ENCODE peak calls at places on chromosome 14, in nine cellular contexts. G is NT2/D1; T is CD8-positive, alpha-beta memory T cell; P is small intestine; E is endothelial cell of umbilical vein; Y is A549; X is Panc1; K is tibial nerve; H is HCT116. V is an unnamed sample.

GRCh38 chr14:20387577-20387976 is 25.7 kb downstream of the TEP1 start:
- DNase-seq in P (no peak), E (no peak), K (no peak), G (no peak), Y (no peak), T (no peak), H (no peak), X (no peak), V (no peak)

GRCh38 chr14:38948171-38948570 is 154.9 kb downstream of the SEC23A start:
- DNase-seq in T (no peak), E (no peak), X (no peak), P (no peak), Y (no peak), K (no peak), G (no peak), H (no peak), V (peak)

GRCh38 chr14:29663281-29663801 is 264.3 kb downstream of the PRKD1 start:
- DNase-seq in P (no peak), G (peak), H (no peak), X (no peak), Y (no peak), E (no peak), K (no peak), T (no peak), V (no peak)

GRCh38 chr14:38994721-38995120 is 108.3 kb downstream of the SEC23A start:
- DNase-seq in E (peak), T (no peak), P (no peak), K (no peak), G (no peak), H (no peak), Y (no peak), X (no peak), V (no peak)

GRCh38 chr14:67232066-67232465 is 9.2 kb upstream of the PALS1 start:
- DNase-seq in Y (no peak), T (no peak), P (no peak), E (no peak), H (no peak), K (no peak), X (no peak), G (no peak), V (no peak)

GRCh38 chr14:68444449-68445168 is 348.3 kb downstream of the ZFP36L1 start:
- DNase-seq in K (no peak), H (no peak), T (no peak), P (peak), Y (no peak), E (peak), G (no peak), X (no peak), V (peak)

GRCh38 chr14:104149617-104150141 is 11.3 kb downstream of the KIF26A start:
- DNase-seq in H (no peak), K (no peak), Y (peak), G (no peak), T (no peak), P (no peak), X (no peak), E (peak), V (peak)

GRCh38 chr14:96136361-96136760 is 68.3 kb upstream of the BDKRB2 start:
- DNase-seq in G (no peak), P (no peak), E (peak), T (no peak), Y (peak), H (no peak), K (no peak), X (no peak), V (peak)

GRCh38 chr14:38098074-38098846 is 109.4 kb upstream of the SSTR1 start:
- DNase-seq in P (no peak), Y (no peak), H (no peak), X (no peak), E (no peak), K (no peak), G (no peak), T (no peak), V (peak)

GRCh38 chr14:99055816-99056215 is 216.2 kb downstream of the BCL11B start:
- DNase-seq in K (no peak), X (no peak), Y (no peak), T (peak), E (no peak), H (no peak), P (peak), G (no peak), V (no peak)

GRCh38 chr14:99272669-99273024 is 650 bp upstream of the BCL11B start:
- DNase-seq in G (no peak), X (no peak), K (no peak), Y (no peak), P (no peak), H (no peak), E (no peak), T (no peak), V (no peak)

GRCh38 chr14:78316058-78316457 is 145.9 kb downstream of the NRXN3 start:
- DNase-seq in G (no peak), H (no peak), T (no peak), K (no peak), E (no peak), Y (no peak), P (no peak), X (no peak), V (no peak)

GRCh38 chr14:57487771-57488170 is 5.9 kb downstream of the CCDC198 start:
- DNase-seq in H (no peak), E (no peak), K (no peak), Y (no peak), X (no peak), G (no peak), P (no peak), T (no peak), V (no peak)

GRCh38 chr14:104370256-104370870 is 209.2 kb upstream of the C14orf180 start:
- DNase-seq in X (no peak), T (no peak), H (peak), P (peak), G (peak), K (no peak), Y (peak), E (peak), V (no peak)

GRCh38 chr14:67491285-67491684 is 2.8 kb upstream of the TMEM229B start:
- DNase-seq in P (no peak), G (no peak), H (no peak), K (no peak), T (no peak), E (no peak), Y (no peak), X (no peak), V (no peak)

GRCh38 chr14:31964979-31965734 is 111.9 kb upstream of the ARHGAP5 start:
- DNase-seq in X (no peak), Y (no peak), H (no peak), T (no peak), E (no peak), P (no peak), G (no peak), K (no peak), V (no peak)

GRCh38 chr14:100827751-100828447 is 2.0 kb downstream of the MEG3 start:
- DNase-seq in K (no peak), P (no peak), H (no peak), X (no peak), E (peak), T (no peak), Y (no peak), G (no peak), V (peak)

GRCh38 chr14:42855159-42855558 is 1248.5 kb downstream of the LRFN5 start:
- DNase-seq in G (no peak), E (no peak), Y (no peak), T (no peak), X (no peak), H (no peak), P (no peak), K (no peak), V (no peak)

GRCh38 chr14:98244162-98244948 is 1027.6 kb downstream of the BCL11B start:
- DNase-seq in X (no peak), T (no peak), Y (no peak), K (no peak), G (no peak), E (no peak), H (no peak), P (no peak), V (no peak)

GRCh38 chr14:96198430-96199133 is 6.1 kb upstream of the BDKRB2 start:
- DNase-seq in P (no peak), K (no peak), H (no peak), X (no peak), Y (no peak), E (peak), T (no peak), G (no peak), V (no peak)

GRCh38 chr14:88005050-88005481 is at the start of gene GPR65:
- DNase-seq in Y (no peak), E (no peak), T (peak), X (no peak), K (no peak), H (no peak), G (no peak), P (peak), V (no peak)

GRCh38 chr14:58430156-58430555 is 2.6 kb downstream of the KIAA0586 start:
- DNase-seq in K (no peak), P (no peak), E (peak), G (no peak), T (no peak), X (no peak), Y (no peak), H (no peak), V (no peak)

DNA sequence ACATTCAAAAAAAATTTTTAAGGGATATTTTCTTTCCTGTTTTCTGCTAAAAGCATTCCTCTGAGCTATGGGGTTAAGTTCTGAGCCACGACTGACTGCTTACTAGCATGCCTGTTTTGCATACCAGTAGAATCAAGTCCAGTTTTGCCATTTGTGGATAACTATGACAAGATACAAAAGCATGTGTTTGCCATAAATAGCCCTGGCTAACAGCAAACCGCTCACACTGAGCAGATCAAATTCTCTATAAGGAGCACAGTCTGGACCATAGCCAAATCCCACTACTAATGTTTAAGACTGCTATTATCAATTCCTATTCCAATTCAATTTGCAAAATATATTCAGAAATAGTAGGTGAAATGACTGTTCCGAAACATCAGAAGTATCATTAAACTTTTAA is 3.2 kb downstream of the CFL2 start:
- DNase-seq in E (peak), T (no peak), Y (peak), H (no peak), K (no peak), X (no peak), P (no peak), G (no peak), V (peak)
- H3K4me3 ChIP-seq in E (no peak), T (no peak), Y (peak), H (no peak), K (no peak), X (no peak), P (no peak), G (no peak), V (no peak)

GRCh38 chr14:23538049-23538718 is 13.4 kb downstream of the ZFHX2 start:
- DNase-seq in P (no peak), T (no peak), H (no peak), G (no peak), K (no peak), Y (no peak), E (no peak), X (no peak), V (no peak)
- H3K4me3 ChIP-seq in P (no peak), T (no peak), H (no peak), G (peak), K (no peak), Y (no peak), E (no peak), X (no peak), V (no peak)

GRCh38 chr14:26594756-26595545 is 2.9 kb downstream of the NOVA1 start:
- DNase-seq in Y (no peak), K (no peak), G (no peak), P (no peak), T (no peak), E (no peak), H (no peak), X (no peak), V (no peak)
- H3K4me3 ChIP-seq in Y (no peak), K (no peak), G (no peak), P (no peak), T (no peak), E (no peak), H (no peak), X (no peak), V (no peak)

GRCh38 chr14:21526672-21527319 is 650 bp upstream of the SALL2 start:
- DNase-seq in H (no peak), Y (no peak), G (peak), T (no peak), X (no peak), K (no peak), P (no peak), E (no peak), V (no peak)

GRCh38 chr14:21525571-21525970 is 575 bp downstream of the SALL2 start:
- DNase-seq in T (no peak), G (no peak), Y (no peak), P (no peak), E (no peak), X (no peak), K (no peak), H (no peak), V (no peak)

GRCh38 chr14:21523203-21523602 is 2.9 kb downstream of the SALL2 start:
- DNase-seq in X (no peak), G (no peak), H (no peak), K (no peak), T (no peak), P (no peak), Y (no peak), E (no peak), V (no peak)

GRCh38 chr14:21525995-21526671 is at the start of gene SALL2:
- DNase-seq in Y (peak), E (peak), G (peak), X (no peak), T (peak), K (peak), P (peak), H (no peak), V (peak)

DNA sequence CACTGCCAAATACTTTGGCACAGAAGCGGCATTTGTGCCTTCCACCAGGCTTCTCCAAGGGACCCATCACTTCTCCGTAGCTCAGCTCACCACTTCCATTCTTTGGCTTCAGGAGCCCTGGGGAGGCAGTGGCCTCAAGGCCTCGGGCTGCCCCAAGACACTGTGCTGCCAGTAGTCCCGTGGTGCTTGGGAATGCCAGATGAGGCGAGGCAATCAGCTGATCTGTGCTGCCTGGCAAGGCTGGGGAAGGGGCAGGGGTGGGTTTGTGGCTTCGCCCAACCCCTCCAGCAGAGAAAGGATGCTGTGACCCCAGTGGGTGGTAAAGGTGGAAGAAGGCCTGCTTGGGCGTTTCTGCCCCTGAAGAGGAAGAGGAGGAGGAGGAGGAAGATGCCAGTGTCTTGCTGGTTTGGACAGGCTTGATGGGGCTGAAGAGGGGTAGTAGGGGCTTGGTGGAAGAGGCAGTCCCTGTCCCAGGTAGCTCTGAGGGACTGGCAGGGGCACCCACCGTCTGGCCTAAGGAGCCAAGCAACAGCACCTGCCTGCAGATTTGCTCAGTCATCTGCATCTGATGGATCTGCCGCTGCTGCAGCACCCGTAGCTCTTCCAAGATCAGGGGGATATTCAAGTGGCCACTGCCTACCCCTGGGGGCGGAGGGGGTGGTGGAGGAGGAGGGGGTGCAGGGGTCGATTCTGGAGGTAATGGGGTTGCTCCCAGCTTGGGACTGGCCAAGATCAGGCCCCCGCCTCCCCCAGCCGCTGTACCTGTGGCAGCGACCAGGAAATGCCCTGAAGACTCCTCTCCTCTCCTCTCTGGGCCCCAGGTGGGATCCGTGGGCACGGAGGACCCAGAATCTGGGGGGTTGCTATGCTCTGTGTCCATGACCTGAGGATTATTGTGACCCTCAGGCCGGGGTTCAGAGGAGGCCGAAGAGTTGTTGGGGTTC is 1.3 kb downstream of the SALL2 start:
- DNase-seq in X (no peak), E (no peak), P (no peak), Y (no peak), G (no peak), H (no peak), T (no peak), K (no peak), V (no peak)
- H3K4me3 ChIP-seq in X (peak), E (no peak), P (no peak), Y (peak), G (peak), H (no peak), T (no peak), K (no peak), V (peak)

GRCh38 chr14:36659010-36659821 is 2.4 kb upstream of the PAX9 start:
- DNase-seq in T (no peak), P (no peak), K (no peak), Y (no peak), H (no peak), G (no peak), X (no peak), E (no peak), V (no peak)
- H3K4me3 ChIP-seq in T (no peak), P (no peak), K (no peak), Y (no peak), H (no peak), G (no peak), X (no peak), E (no peak), V (no peak)

GRCh38 chr14:75335588-75335987 is 57.0 kb downstream of the FOS start:
- DNase-seq in Y (no peak), G (no peak), X (no peak), T (no peak), P (no peak), H (no peak), K (no peak), E (no peak), V (no peak)

GRCh38 chr14:75339059-75339458 is 60.4 kb downstream of the FOS start:
- DNase-seq in K (no peak), Y (no peak), X (no peak), G (no peak), P (no peak), E (no peak), H (no peak), T (no peak), V (no peak)

GRCh38 chr14:75333523-75334190 is 55.0 kb downstream of the FOS start:
- DNase-seq in P (no peak), E (no peak), H (no peak), Y (no peak), G (no peak), X (no peak), T (no peak), K (no peak), V (no peak)

GRCh38 chr14:75328575-75328974 is 49.9 kb downstream of the FOS start:
- DNase-seq in X (no peak), K (no peak), H (no peak), T (no peak), E (no peak), P (no peak), G (no peak), Y (no peak), V (no peak)

GRCh38 chr14:75334191-75335051 is 55.8 kb downstream of the FOS start:
- DNase-seq in G (no peak), X (no peak), K (no peak), Y (no peak), E (no peak), P (peak), H (no peak), T (peak), V (no peak)
- H3K4me3 ChIP-seq in G (no peak), X (no peak), K (no peak), Y (no peak), E (no peak), P (no peak), H (no peak), T (peak), V (no peak)

GRCh38 chr14:64549805-64550538 is at the start of gene PPP1R36:
- DNase-seq in Y (no peak), E (no peak), P (peak), X (no peak), T (peak), K (no peak), H (no peak), G (no peak), V (no peak)
- H3K4me3 ChIP-seq in Y (no peak), E (peak), P (peak), X (peak), T (peak), K (peak), H (no peak), G (peak), V (peak)